ENCODE peak calls at places on chromosomes 16 and 17, in six cellular contexts. V, O, K, N, Z and X are unnamed samples.

GRCh38 chr17:57597531-57598453 is 147.3 kb downstream of the CCDC182 start:
- DNase-seq in V (peak; percentile 58), O (peak; percentile 82), K (peak; percentile 49), N (no peak), Z (peak; percentile 39), X (no peak)

GRCh38 chr17:65564793-65565192 is 3.3 kb upstream of the AXIN2 start:
- DNase-seq in V (no peak), O (peak; percentile 40), K (no peak), N (no peak), Z (no peak), X (peak; percentile 55)

GRCh38 chr17:49787932-49788442 is 494 bp upstream of the KAT7 start:
- DNase-seq in V (no peak), O (no peak), K (no peak), N (no peak), Z (no peak), X (no peak)

GRCh38 chr17:7021993-7022778 is 664 bp upstream of the BCL6B start:
- DNase-seq in V (peak; percentile 77), O (peak; percentile 36), K (no peak), N (peak; percentile 78), Z (no peak), X (no peak)

GRCh38 chr17:50661795-50662391 is 27.2 kb downstream of the ABCC3 start:
- DNase-seq in V (peak; percentile 77), O (peak; percentile 93), K (peak; percentile 82), N (peak; percentile 63), Z (peak; percentile 72), X (peak; percentile 51)

GRCh38 chr16:48862087-48862532 is 252.1 kb upstream of the N4BP1 start:
- DNase-seq in V (no peak), O (peak; percentile 80), K (peak; percentile 88), N (no peak), Z (peak; percentile 32), X (no peak)

GRCh38 chr17:44648963-44649362 is 7.3 kb upstream of the MEIOC start:
- DNase-seq in V (no peak), O (no peak), K (no peak), N (no peak), Z (no peak), X (no peak)

GRCh38 chr17:45386180-45386579 is 46.5 kb downstream of the ARHGAP27 start:
- DNase-seq in V (no peak), O (no peak), K (no peak), N (no peak), Z (no peak), X (no peak)

GRCh38 chr17:41439375-41439774 is 1.4 kb downstream of the KRT38 start:
- DNase-seq in V (no peak), O (peak; percentile 44), K (no peak), N (no peak), Z (no peak), X (no peak)

GRCh38 chr17:60388742-60389141 is 3.2 kb downstream of the USP32 start:
- DNase-seq in V (no peak), O (no peak), K (no peak), N (no peak), Z (no peak), X (no peak)

GRCh38 chr17:27610304-27610676 is 20.7 kb upstream of the LGALS9 start:
- DNase-seq in V (no peak), O (no peak), K (no peak), N (no peak), Z (no peak), X (no peak)

GRCh38 chr17:36850794-36851193 is 86.5 kb upstream of the LHX1 start:
- DNase-seq in V (no peak), O (peak; percentile 74), K (peak; percentile 55), N (no peak), Z (no peak), X (no peak)

DNA sequence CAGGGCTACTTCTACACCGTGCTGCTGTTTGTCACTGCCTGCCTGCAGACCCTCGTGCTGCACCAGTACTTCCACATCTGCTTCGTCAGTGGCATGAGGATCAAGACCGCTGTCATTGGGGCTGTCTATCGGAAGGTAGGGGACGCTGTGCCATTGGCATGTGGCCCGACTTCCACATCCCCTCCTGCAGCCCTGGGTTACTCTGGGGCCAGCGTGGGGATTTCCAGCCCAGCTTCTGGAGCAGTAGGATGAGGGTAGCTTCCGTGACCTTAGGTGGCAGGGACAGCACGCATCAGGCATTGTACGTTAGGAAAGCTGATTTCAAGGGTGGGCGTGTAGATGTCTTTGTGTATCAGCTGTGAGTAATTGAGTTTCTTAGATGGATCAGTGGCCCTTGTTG is 96.5 kb downstream of the ABCC1 start:
- DNase-seq in V (no peak), O (no peak), K (no peak), N (no peak), Z (no peak), X (no peak)
- TF ChIP-seq CTCF in V (no peak), O (peak; percentile 13), K (peak; percentile 46), N (no peak), Z (no peak), X (peak; percentile 38)

DNA sequence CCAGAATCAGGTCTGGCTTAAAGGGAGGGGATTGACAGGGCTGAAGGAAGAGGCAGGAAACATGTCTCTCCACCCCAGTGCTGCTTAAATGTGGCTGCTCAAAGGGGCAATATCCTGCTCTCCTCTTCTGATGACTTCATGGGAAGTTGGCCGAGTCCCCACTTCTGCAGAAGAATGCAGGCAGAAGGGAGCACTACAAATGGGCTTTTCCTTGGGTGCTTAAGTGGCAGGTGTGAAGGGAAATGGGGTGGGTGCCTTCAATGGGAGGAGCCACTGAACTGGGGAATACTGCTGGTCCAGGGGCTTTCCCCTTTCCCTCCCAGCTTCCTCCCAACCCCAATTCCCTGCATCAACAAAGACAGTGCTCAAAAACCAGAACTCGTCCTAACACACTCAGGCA is 1.9 kb downstream of the CA10 start:
- DNase-seq in V (no peak), O (no peak), K (no peak), N (no peak), Z (no peak), X (no peak)
- H3K4me3 ChIP-seq in V (no peak overlapping the region), O (no peak overlapping the region), K (no peak overlapping the region), N (no peak overlapping the region), Z (no peak overlapping the region), X (no peak overlapping the region)

GRCh38 chr16:67748791-67749282 is 29.7 kb upstream of the GFOD2 start:
- DNase-seq in V (no peak), O (no peak), K (no peak), N (no peak), Z (no peak), X (no peak)

GRCh38 chr16:67752641-67753040 is 33.5 kb upstream of the GFOD2 start:
- DNase-seq in V (no peak), O (no peak), K (no peak), N (no peak), Z (no peak), X (no peak)

GRCh38 chr16:67749436-67750078 is 30.4 kb upstream of the GFOD2 start:
- DNase-seq in V (no peak), O (no peak), K (no peak), N (no peak), Z (no peak), X (no peak)

GRCh38 chr16:67750466-67750865 is 31.4 kb upstream of the GFOD2 start:
- DNase-seq in V (no peak), O (no peak), K (no peak), N (no peak), Z (no peak), X (no peak)
- TF ChIP-seq CTCF in V (no peak), O (no peak), K (no peak), N (no peak), Z (no peak), X (no peak)

DNA sequence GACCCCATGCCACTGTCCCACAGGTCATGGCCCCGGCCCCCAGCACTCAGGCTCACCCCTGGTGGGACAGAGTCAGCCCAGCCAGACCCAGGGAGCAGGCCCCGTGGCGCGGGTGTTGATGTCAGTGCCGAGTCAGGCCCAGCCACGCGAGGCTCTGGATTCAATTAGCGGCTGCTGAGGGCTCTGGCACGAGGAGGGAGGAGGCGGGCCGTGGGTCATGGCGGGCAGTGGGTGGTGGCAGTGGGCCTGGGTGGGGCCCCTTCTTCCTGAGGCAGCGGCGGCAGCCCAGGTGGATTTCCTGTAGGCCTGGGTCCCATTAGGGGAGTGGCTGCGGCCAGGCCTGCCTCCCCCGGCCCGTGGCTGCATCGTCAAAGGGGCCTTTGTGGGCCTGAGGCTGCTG is 12.8 kb downstream of the VASN start:
- DNase-seq in V (no peak), O (peak; percentile 43), K (no peak), N (no peak), Z (no peak), X (no peak)
- H3K4me3 ChIP-seq in V (no peak overlapping the region), O (no peak overlapping the region), K (no peak overlapping the region), N (no peak overlapping the region), Z (no peak overlapping the region), X (no peak overlapping the region)

DNA sequence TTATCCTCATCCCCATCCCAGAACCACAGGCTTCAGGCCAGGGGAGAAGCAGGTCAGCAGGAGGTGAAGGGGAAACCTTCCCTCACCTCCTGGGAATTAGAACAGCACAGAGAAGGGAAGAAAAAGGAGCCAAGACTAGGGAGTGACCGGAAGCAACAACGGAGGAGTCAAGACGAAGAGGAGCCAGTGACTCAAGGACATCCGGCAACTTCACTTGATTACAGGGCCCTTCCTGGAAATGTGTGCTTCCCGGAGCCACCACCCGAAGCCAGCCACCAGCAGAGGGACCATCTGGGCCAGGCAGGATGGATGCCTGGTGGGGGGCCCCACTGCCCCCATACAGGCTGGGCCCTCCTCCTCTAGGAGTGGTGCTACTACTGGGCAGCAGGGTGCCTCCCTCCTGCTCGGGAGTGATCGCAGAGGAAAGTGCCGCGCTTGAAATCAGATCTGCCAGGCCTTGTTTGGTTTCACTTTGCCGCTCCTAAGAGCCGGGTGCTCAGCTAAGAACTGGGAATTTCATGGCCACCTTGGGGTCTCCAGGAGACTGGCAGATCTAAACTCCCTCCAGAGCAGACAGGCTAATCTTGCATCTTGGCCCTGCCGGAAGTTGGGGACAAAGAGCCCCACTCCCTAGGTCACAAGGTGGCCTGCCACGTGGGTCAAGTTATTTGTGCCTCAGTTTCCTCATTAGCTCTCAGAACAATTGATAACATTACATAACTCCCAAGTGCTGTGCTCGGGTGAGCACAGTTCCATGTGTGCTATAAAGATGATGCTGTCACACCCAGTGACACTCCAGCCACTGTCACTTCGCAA is 6.6 kb downstream of the CDC42EP4 start:
- DNase-seq in V (peak; percentile 74), O (peak; percentile 78), K (no peak), N (no peak), Z (no peak), X (no peak)
- TF ChIP-seq CTCF in V (no peak), O (peak; percentile 43), K (peak; percentile 47), N (peak; percentile 24), Z (peak; percentile 46), X (peak; percentile 35)

GRCh38 chr16:73230651-73231050 is 182.7 kb upstream of the ZFHX3 start:
- DNase-seq in V (no peak), O (no peak), K (no peak), N (no peak), Z (no peak), X (no peak)
- H3K4me3 ChIP-seq in V (no peak overlapping the region), O (no peak overlapping the region), K (no peak overlapping the region), N (no peak overlapping the region), Z (no peak overlapping the region), X (no peak overlapping the region)

GRCh38 chr17:21217346-21217745 is 3.4 kb upstream of the TMEM11 start:
- DNase-seq in V (no peak), O (no peak), K (no peak), N (no peak), Z (no peak), X (no peak)
- TF ChIP-seq CTCF in V (no peak), O (no peak), K (no peak), N (no peak), Z (no peak), X (no peak)